ENCODE peak calls at places on chromosomes 3 and 15, in five cellular contexts. H is IMR-90, L is HFFc6, U is foreskin fibroblast, M is endothelial cell. R is an unnamed sample.

GRCh38 chr3:178562869-178563232 is 26.6 kb downstream of the KCNMB2 start:
- DNase-seq in L (no peak), M (no peak), U (peak), H (no peak), R (no peak)

GRCh38 chr3:195526492-195526891 is 16.6 kb downstream of the PPP1R2 start:
- DNase-seq in U (no peak), H (no peak), M (no peak), L (no peak), R (no peak)

GRCh38 chr3:69541059-69541471 is 155.2 kb upstream of the FRMD4B start:
- DNase-seq in H (no peak), M (peak), L (no peak), U (no peak), R (peak)

GRCh38 chr3:123880998-123881561 is 3.1 kb downstream of the MYLK start:
- DNase-seq in L (peak), U (peak), H (peak), M (peak), R (peak)

GRCh38 chr3:143531101-143531500 is 317.2 kb downstream of the SLC9A9 start:
- DNase-seq in M (no peak), L (no peak), H (no peak), U (no peak), R (no peak)

GRCh38 chr3:127597020-127597771 is 1.0 kb upstream of the MCM2 start:
- DNase-seq in L (no peak), H (no peak), M (no peak), U (no peak), R (no peak)

GRCh38 chr3:123706871-123707270 is 122.0 kb upstream of the HACD2 start:
- DNase-seq in M (no peak), U (no peak), H (peak), L (no peak), R (no peak)

GRCh38 chr15:92421980-92422379 is 28.3 kb downstream of the ST8SIA2 start:
- DNase-seq in L (peak), H (peak), M (no peak), U (no peak), R (no peak)

GRCh38 chr3:9948586-9948985 is 3.6 kb downstream of the PRRT3 start:
- DNase-seq in U (no peak), H (no peak), M (no peak), L (no peak), R (no peak)

GRCh38 chr3:9946112-9947024 is 5.8 kb downstream of the PRRT3 start:
- DNase-seq in H (peak), U (peak), L (peak), M (peak), R (peak)

GRCh38 chr3:9949115-9949514 is 3.1 kb downstream of the PRRT3 start:
- DNase-seq in M (no peak), L (no peak), U (no peak), H (no peak), R (no peak)

GRCh38 chr3:9945358-9945757 is 6.8 kb downstream of the PRRT3 start:
- DNase-seq in U (no peak), M (no peak), L (no peak), H (no peak), R (no peak)

DNA sequence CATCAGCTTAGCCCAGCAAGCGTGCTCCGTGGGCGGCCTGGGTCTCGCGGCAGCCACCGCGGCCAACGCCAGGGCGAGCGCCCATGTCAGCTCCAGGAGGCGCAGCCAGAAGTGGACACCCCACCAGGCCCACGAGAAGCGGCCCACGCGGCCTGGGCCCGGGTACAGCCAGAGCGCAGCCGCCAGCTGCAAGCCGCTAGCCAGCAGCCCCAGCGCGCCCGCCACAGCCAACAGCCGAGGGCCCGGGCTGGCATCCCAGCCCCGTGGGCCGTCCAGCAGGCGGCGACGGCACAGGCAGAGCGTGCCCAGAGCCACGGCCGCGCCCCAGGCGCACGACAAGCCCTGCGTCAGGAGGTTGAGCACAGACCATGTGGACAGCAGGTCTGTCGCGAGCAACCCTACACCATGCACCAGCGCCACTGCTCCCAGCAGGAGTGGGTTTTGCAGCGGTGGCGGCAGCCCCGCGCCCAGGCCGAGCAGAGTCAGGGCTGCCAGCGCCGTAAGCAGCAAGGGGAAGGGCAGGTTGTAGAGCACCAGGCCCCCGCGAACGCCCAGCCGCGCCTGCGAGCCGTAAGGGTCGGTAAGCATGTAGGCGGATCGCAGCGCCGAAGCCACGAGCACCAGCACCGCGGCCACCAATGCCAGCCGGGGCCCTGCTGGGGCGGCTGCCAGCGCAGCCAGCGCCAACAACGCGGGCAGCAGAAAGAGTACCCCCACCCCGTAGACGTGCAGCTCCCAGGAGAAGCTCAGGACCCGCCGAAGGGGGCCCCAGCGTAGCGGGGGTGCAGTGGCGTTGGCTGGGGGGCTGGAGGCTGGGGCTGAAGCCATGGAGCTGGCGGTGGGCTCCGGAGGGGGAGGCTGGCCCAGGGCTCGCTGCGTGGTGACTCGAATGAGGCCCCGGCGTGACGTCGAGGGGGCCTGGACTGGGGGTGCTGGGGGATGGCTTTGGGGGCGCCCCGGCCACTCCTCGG is 4.9 kb downstream of the PRRT3 start:
- DNase-seq in M (peak), H (peak), L (peak), U (peak), R (peak)
- TF ChIP-seq CTCF in M (peak), H (peak), L (peak), U (peak), R (no peak)

DNA sequence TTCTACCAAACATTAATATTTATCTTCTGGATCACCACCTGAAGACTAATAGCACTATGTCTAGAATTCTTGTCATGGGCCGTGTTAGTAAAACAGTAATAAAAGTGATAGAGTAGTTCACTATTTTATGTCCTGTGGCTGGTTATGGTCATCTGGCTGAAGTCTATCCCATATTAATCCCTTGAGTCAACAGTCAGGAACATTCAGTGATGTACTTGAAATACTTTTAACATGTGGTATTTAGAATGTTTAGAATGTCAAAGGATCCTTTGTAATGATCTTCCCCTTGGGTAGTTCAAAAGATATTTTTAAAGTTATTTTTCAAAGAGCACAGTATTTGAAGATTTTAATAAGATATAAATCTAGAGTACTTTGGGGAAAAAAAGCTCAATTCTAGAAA is 117.0 kb downstream of the MBNL1 start:
- DNase-seq in H (peak), L (peak), M (no peak), U (peak), R (no peak)
- TF ChIP-seq CTCF in H (no peak), L (no peak), M (no peak), U (no peak), R (no peak)

DNA sequence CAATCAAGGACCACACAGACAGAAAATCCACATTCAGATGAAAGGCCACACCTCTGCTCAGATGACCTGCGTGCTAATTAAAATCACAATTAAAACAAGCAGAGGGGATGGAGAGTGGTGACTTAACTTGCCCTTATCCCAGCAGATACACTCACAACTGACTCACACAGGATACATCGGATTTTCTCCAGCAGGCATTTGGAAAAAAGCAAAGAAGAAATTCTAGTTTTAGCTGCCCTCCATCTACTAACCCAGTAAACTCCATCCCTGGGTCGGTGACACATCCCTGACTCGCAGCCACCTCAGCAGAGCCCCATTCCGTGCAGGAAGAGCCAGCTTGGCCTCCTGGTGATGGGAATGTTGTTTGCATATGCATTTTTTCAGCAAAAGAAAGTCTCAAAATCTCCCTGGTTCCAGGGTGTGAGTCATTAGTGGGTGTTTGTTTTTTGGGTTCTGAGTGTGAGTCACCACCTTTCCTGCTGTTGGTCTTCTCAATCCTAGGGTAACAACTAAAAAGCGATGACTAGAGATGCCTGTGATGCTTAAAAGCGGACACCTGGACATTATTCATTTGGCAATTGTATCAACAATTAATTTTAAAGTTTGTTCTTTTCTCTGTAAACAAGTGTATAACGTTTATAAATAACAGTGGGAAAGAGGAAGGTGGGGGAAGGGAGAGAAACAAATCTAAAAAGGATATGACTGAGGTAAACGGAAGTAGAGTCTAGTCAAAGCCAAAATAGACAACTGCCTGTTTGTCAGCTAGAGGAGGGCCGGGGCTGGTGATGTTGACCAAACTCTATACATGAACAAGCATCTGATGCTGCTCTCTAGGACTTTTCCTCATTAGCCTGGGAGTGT is 49.8 kb upstream of the SLC4A7 start:
- DNase-seq in H (peak), U (peak), L (peak), M (peak), R (no peak)
- TF ChIP-seq CTCF in H (peak), U (peak), L (peak), M (peak), R (no peak)

GRCh38 chr15:32028921-32029320 is 1.4 kb upstream of the CHRNA7 start:
- DNase-seq in U (no peak), H (no peak), L (no peak), M (peak), R (peak)

GRCh38 chr15:32033186-32033890 is 3.0 kb downstream of the CHRNA7 start:
- DNase-seq in M (no peak), L (no peak), H (no peak), U (no peak), R (no peak)

GRCh38 chr15:32030795-32031194 is 480 bp downstream of the CHRNA7 start:
- DNase-seq in U (peak), H (no peak), L (no peak), M (no peak), R (peak)

GRCh38 chr15:32029862-32030781 is at the start of gene CHRNA7:
- DNase-seq in U (peak), H (peak), M (peak), L (no peak), R (peak)

DNA sequence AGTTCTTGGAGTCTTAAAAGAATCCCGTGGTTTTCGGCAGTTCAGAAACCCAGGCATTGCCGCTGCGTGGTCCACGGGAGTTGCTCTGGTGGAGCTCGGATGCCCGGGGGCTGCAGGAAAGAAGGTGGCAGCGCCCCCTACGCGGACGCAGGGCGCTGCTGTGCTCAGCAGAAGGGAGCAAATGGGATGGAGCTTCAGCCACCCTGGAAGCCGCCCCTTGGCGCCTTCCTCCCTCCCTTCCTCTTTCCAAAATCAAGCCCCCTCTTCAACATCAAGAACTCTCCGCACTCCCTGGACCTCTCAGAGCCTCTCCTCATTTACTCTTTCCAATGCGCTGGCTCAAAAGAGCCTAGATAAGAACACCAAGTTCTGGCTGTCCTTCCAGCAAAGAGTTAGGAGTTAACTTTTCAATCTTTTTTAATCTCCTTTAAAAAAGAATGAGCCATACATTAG is 880 bp upstream of the CHRNA7 start:
- DNase-seq in H (no peak), U (peak), L (no peak), M (peak), R (peak)
- TF ChIP-seq CTCF in H (no peak), U (no peak), L (no peak), M (no peak), R (peak)

R was measured in nephron progenitor cell.